ENCODE peak calls at places on chromosomes 12 and 14, in ten cellular contexts. One of them, this sample, is unnamed.

GRCh38 chr14:87386453-87386980 is 606.5 kb downstream of the GALC start:
- DNase-seq in A549: no peak
- DNase-seq in SK-N-SH: no peak
- DNase-seq in NB4: peak
- DNase-seq in GM12878: no peak
- DNase-seq in H1: no peak
- DNase-seq in HepG2: no peak
- DNase-seq in K562: no peak
- DNase-seq in HCT116: no peak
- DNase-seq in endothelial cell of umbilical vein: no peak
- DNase-seq in this sample: no peak

GRCh38 chr14:100362311-100362927 is 39.3 kb downstream of the SLC25A47 start:
- DNase-seq in A549: no peak
- DNase-seq in SK-N-SH: no peak
- DNase-seq in NB4: no peak
- DNase-seq in GM12878: no peak
- DNase-seq in H1: no peak
- DNase-seq in HepG2: no peak
- DNase-seq in K562: no peak
- DNase-seq in HCT116: no peak
- DNase-seq in endothelial cell of umbilical vein: no peak
- DNase-seq in this sample: no peak

GRCh38 chr12:131766382-131767107 is 55.7 kb downstream of the SFSWAP start:
- DNase-seq in A549: no peak
- DNase-seq in SK-N-SH: no peak
- DNase-seq in NB4: no peak
- DNase-seq in GM12878: no peak
- DNase-seq in H1: no peak
- DNase-seq in HepG2: no peak
- DNase-seq in K562: no peak
- DNase-seq in HCT116: no peak
- DNase-seq in endothelial cell of umbilical vein: no peak
- DNase-seq in this sample: no peak

GRCh38 chr12:121968880-121969279 is 50.5 kb downstream of the CFAP251 start:
- DNase-seq in A549: no peak
- DNase-seq in SK-N-SH: no peak
- DNase-seq in NB4: no peak
- DNase-seq in GM12878: no peak
- DNase-seq in H1: no peak
- DNase-seq in HepG2: no peak
- DNase-seq in K562: no peak
- DNase-seq in HCT116: no peak
- DNase-seq in endothelial cell of umbilical vein: no peak
- DNase-seq in this sample: no peak

GRCh38 chr12:62438098-62438692 is 28.4 kb upstream of the MON2 start:
- DNase-seq in A549: peak
- DNase-seq in SK-N-SH: peak
- DNase-seq in NB4: peak
- DNase-seq in GM12878: peak
- DNase-seq in H1: no peak
- DNase-seq in HepG2: peak
- DNase-seq in K562: peak
- DNase-seq in HCT116: peak
- DNase-seq in endothelial cell of umbilical vein: peak
- DNase-seq in this sample: peak

GRCh38 chr12:19030603-19031002 is 98.9 kb upstream of the PLEKHA5 start:
- DNase-seq in A549: no peak
- DNase-seq in SK-N-SH: no peak
- DNase-seq in NB4: no peak
- DNase-seq in GM12878: no peak
- DNase-seq in H1: no peak
- DNase-seq in HepG2: no peak
- DNase-seq in K562: no peak
- DNase-seq in HCT116: no peak
- DNase-seq in endothelial cell of umbilical vein: no peak
- DNase-seq in this sample: no peak

GRCh38 chr12:3604750-3605638 is 114.0 kb downstream of the PRMT8 start:
- DNase-seq in A549: no peak
- DNase-seq in SK-N-SH: peak
- DNase-seq in NB4: peak
- DNase-seq in GM12878: no peak
- DNase-seq in H1: peak
- DNase-seq in HepG2: no peak
- DNase-seq in K562: no peak
- DNase-seq in HCT116: no peak
- DNase-seq in endothelial cell of umbilical vein: peak
- DNase-seq in this sample: peak

GRCh38 chr12:97308576-97309198 is 153.9 kb upstream of the RMST start:
- DNase-seq in A549: peak
- DNase-seq in SK-N-SH: no peak
- DNase-seq in NB4: peak
- DNase-seq in GM12878: peak
- DNase-seq in H1: no peak
- DNase-seq in HepG2: peak
- DNase-seq in K562: peak
- DNase-seq in HCT116: peak
- DNase-seq in endothelial cell of umbilical vein: peak
- DNase-seq in this sample: no peak

GRCh38 chr14:102754370-102755262 is 22.6 kb upstream of the TRAF3 start:
- DNase-seq in A549: no peak
- DNase-seq in SK-N-SH: no peak
- DNase-seq in NB4: no peak
- DNase-seq in GM12878: no peak
- DNase-seq in H1: no peak
- DNase-seq in HepG2: no peak
- DNase-seq in K562: no peak
- DNase-seq in HCT116: no peak
- DNase-seq in endothelial cell of umbilical vein: no peak
- DNase-seq in this sample: no peak

GRCh38 chr14:105879867-105880561 is 353.6 kb downstream of the TMEM121 start:
- DNase-seq in A549: no peak
- DNase-seq in SK-N-SH: peak
- DNase-seq in NB4: peak
- DNase-seq in GM12878: no peak
- DNase-seq in H1: no peak
- DNase-seq in HepG2: no peak
- DNase-seq in K562: no peak
- DNase-seq in HCT116: no peak
- DNase-seq in endothelial cell of umbilical vein: no peak
- DNase-seq in this sample: peak

DNA sequence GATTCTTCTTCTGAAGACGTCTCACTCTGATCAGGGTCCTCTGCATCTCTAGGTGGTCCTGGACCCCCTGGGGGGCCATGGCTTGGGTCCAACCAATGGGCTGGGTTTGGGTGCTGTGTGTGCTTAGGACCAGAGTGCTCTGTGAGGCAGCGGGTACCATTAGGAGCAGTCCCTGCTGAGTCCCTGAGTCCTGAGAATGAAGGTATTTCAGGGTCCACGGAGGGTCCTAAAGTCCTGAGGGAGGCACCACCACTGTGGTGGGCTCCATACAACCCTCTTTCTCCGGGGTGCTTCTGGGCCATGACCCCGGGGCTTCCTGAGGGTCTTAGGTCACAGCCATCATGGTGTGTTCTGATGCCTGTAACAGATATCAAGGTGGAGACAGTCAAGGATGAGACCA is 1.0 kb downstream of the DNAJC14 start:
- DNase-seq in A549: no peak
- DNase-seq in SK-N-SH: no peak
- DNase-seq in NB4: no peak
- DNase-seq in GM12878: no peak
- DNase-seq in H1: no peak
- DNase-seq in HepG2: no peak
- DNase-seq in K562: no peak
- DNase-seq in HCT116: no peak
- DNase-seq in endothelial cell of umbilical vein: no peak
- DNase-seq in this sample: no peak
- TF ChIP-seq MAX in A549: no peak
- TF ChIP-seq MAX in SK-N-SH: no peak
- TF ChIP-seq MAX in NB4: no peak
- TF ChIP-seq MAX in GM12878: no peak
- TF ChIP-seq MAX in H1: no peak
- TF ChIP-seq MAX in HepG2: no peak
- TF ChIP-seq MAX in K562: no peak
- TF ChIP-seq MAX in HCT116: no peak
- TF ChIP-seq MAX in endothelial cell of umbilical vein: no peak
- TF ChIP-seq MAX in this sample: no peak

DNA sequence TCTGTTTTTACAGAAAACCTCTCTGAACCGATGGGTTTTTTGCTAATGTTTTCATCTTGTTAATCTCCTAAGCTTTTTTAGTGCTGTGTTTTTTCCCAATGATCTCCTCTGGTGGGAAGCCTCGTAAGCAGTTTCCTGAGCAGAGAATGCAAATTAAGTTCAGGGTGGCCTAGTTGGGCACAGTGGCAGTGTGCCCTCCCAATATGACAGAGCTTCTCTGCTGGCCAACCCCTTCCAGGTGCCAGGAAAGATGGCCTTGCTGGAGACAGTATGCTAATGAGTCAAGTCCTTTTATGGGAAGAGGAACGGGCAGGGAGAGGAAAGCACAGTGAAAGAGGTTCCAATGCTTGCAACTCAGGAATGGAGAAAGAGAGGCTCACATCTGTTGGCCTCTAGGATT is 115.8 kb downstream of the GCH1 start:
- DNase-seq in A549: no peak
- DNase-seq in SK-N-SH: no peak
- DNase-seq in NB4: peak
- DNase-seq in GM12878: no peak
- DNase-seq in H1: no peak
- DNase-seq in HepG2: no peak
- DNase-seq in K562: no peak
- DNase-seq in HCT116: no peak
- DNase-seq in endothelial cell of umbilical vein: no peak
- DNase-seq in this sample: no peak
- TF ChIP-seq MAX in A549: no peak
- TF ChIP-seq MAX in SK-N-SH: no peak
- TF ChIP-seq MAX in NB4: no peak
- TF ChIP-seq MAX in GM12878: no peak
- TF ChIP-seq MAX in H1: no peak
- TF ChIP-seq MAX in HepG2: no peak
- TF ChIP-seq MAX in K562: no peak
- TF ChIP-seq MAX in HCT116: no peak
- TF ChIP-seq MAX in endothelial cell of umbilical vein: no peak
- TF ChIP-seq MAX in this sample: no peak

GRCh38 chr12:99769581-99769980 is 122.0 kb downstream of the GARIN6 start:
- DNase-seq in A549: no peak
- DNase-seq in SK-N-SH: no peak
- DNase-seq in NB4: no peak
- DNase-seq in GM12878: no peak
- DNase-seq in H1: no peak
- DNase-seq in HepG2: no peak
- DNase-seq in K562: no peak
- DNase-seq in HCT116: no peak
- DNase-seq in endothelial cell of umbilical vein: no peak
- DNase-seq in this sample: no peak

GRCh38 chr12:99767809-99768208 is 120.3 kb downstream of the GARIN6 start:
- DNase-seq in A549: no peak
- DNase-seq in SK-N-SH: no peak
- DNase-seq in NB4: peak
- DNase-seq in GM12878: no peak
- DNase-seq in H1: no peak
- DNase-seq in HepG2: no peak
- DNase-seq in K562: peak
- DNase-seq in HCT116: peak
- DNase-seq in endothelial cell of umbilical vein: peak
- DNase-seq in this sample: no peak

GRCh38 chr12:99768758-99769157 is 121.2 kb downstream of the GARIN6 start:
- DNase-seq in A549: no peak
- DNase-seq in SK-N-SH: no peak
- DNase-seq in NB4: no peak
- DNase-seq in GM12878: no peak
- DNase-seq in H1: no peak
- DNase-seq in HepG2: no peak
- DNase-seq in K562: no peak
- DNase-seq in HCT116: no peak
- DNase-seq in endothelial cell of umbilical vein: no peak
- DNase-seq in this sample: no peak

GRCh38 chr12:99766408-99766807 is 118.9 kb downstream of the GARIN6 start:
- DNase-seq in A549: no peak
- DNase-seq in SK-N-SH: no peak
- DNase-seq in NB4: no peak
- DNase-seq in GM12878: no peak
- DNase-seq in H1: no peak
- DNase-seq in HepG2: no peak
- DNase-seq in K562: no peak
- DNase-seq in HCT116: no peak
- DNase-seq in endothelial cell of umbilical vein: no peak
- DNase-seq in this sample: no peak

GRCh38 chr12:99765469-99766114 is 118.0 kb downstream of the GARIN6 start:
- DNase-seq in A549: no peak
- DNase-seq in SK-N-SH: no peak
- DNase-seq in NB4: no peak
- DNase-seq in GM12878: no peak
- DNase-seq in H1: no peak
- DNase-seq in HepG2: no peak
- DNase-seq in K562: no peak
- DNase-seq in HCT116: no peak
- DNase-seq in endothelial cell of umbilical vein: no peak
- DNase-seq in this sample: no peak
- TF ChIP-seq MAX in A549: no peak
- TF ChIP-seq MAX in SK-N-SH: no peak
- TF ChIP-seq MAX in NB4: no peak
- TF ChIP-seq MAX in GM12878: no peak
- TF ChIP-seq MAX in H1: no peak
- TF ChIP-seq MAX in HepG2: no peak
- TF ChIP-seq MAX in K562: no peak
- TF ChIP-seq MAX in HCT116: no peak
- TF ChIP-seq MAX in endothelial cell of umbilical vein: no peak
- TF ChIP-seq MAX in this sample: no peak

DNA sequence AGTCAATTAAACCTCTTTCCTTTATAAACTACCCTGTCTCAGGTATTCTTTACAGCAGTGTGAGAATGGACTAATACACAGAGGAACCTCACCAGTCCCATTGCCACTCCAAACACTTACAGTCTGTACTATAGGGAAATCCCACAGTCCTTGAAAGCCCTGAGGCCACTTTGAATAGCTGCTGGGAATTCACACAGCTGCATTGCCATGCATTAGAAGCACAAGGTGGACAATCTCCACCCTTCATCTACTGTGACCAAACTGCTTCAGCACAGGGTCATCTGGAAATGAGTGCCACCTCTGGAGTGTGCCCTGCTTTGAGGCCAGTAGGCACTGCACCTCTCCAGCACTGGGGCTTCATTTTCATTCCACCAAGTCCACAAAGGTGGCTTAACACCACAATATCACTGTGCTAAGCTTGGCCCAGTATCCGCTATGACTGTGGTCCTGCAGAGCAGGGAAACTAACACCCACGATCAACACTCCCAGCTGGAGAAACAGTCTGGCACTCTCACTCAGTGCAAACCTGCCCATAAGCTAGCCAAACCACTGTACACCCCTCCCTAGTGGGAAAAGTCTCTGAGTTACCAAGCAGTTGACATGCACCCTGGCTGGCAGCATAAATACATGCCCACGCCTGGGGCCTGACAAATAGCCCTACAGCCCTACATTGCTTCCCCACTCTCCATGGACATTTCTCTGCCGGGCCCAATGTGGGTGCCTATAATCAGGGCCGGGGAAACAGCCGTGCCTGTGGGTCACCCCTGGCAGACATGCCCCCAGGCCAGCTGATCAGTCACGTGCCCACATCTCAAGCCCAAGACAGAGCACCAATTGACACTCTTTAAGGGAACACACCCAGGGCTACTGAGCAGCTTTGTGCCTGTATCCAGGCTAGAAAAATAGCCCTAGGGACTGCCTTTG is 294.3 kb upstream of the MGAT4C start:
- DNase-seq in A549: no peak
- DNase-seq in SK-N-SH: no peak
- DNase-seq in NB4: no peak
- DNase-seq in GM12878: no peak
- DNase-seq in H1: no peak
- DNase-seq in HepG2: no peak
- DNase-seq in K562: no peak
- DNase-seq in HCT116: no peak
- DNase-seq in endothelial cell of umbilical vein: no peak
- DNase-seq in this sample: no peak
- TF ChIP-seq MAX in A549: no peak
- TF ChIP-seq MAX in SK-N-SH: no peak
- TF ChIP-seq MAX in NB4: no peak
- TF ChIP-seq MAX in GM12878: no peak
- TF ChIP-seq MAX in H1: no peak
- TF ChIP-seq MAX in HepG2: no peak
- TF ChIP-seq MAX in K562: no peak
- TF ChIP-seq MAX in HCT116: no peak
- TF ChIP-seq MAX in endothelial cell of umbilical vein: no peak
- TF ChIP-seq MAX in this sample: no peak